ENCODE peak calls at places on chromosomes 2 and 18, in five cellular contexts. E is GM23248; G is NCI-H1417; L is A549; R is stimulated activated CD4-positive, alpha-beta T cell treated with anti-CD3 and anti-CD28 coated beads, Interleukin-4, amount 100 ng/mL, for 4 hours. D is an unnamed sample.

GRCh38 chr2:46236006-46236875 is 61.0 kb upstream of the EPAS1 start:
- DNase-seq in E (peak; percentile 13), G (no peak), L (no peak), R (no peak), D (no peak)

GRCh38 chr2:36197192-36197591 is 158.4 kb upstream of the CRIM1 start:
- DNase-seq in E (no peak), G (no peak), L (no peak), R (no peak), D (no peak)

GRCh38 chr18:43420950-43421349 is 143.7 kb upstream of the SYT4 start:
- DNase-seq in E (no peak), G (peak; percentile 34), L (no peak), R (no peak), D (no peak)

GRCh38 chr2:207845202-207845864 is 75.6 kb upstream of the FZD5 start:
- DNase-seq in E (no peak), G (peak; percentile 37), L (no peak), R (no peak), D (no peak)

GRCh38 chr2:165003443-165004130 is 48.3 kb upstream of the SLC38A11 start:
- DNase-seq in E (no peak), G (no peak), L (no peak), R (no peak), D (no peak)

GRCh38 chr2:150847578-150847977 is 360.1 kb upstream of the RND3 start:
- DNase-seq in E (no peak), G (no peak), L (no peak), R (no peak), D (no peak)

GRCh38 chr2:235300368-235301201 is 193.3 kb upstream of the AGAP1 start:
- DNase-seq in E (peak; percentile 64), G (no peak), L (no peak), R (no peak), D (peak; percentile 91)

GRCh38 chr2:1731963-1732768 is 12.1 kb downstream of the PXDN start:
- DNase-seq in E (peak; percentile 86), G (no peak), L (no peak), R (no peak), D (no peak)

GRCh38 chr2:179440642-179441251 is 176.1 kb upstream of the SESTD1 start:
- DNase-seq in E (peak; percentile 46), G (no peak), L (no peak), R (no peak), D (no peak)

GRCh38 chr2:68365087-68365486 is at the start of gene PLEK:
- DNase-seq in E (no peak), G (no peak), L (no peak), R (no peak), D (no peak)

GRCh38 chr2:133247613-133248012 is 320.6 kb downstream of the NCKAP5 start:
- DNase-seq in E (no peak), G (no peak), L (no peak), R (no peak), D (no peak)

GRCh38 chr18:39594206-39594605 is 2028.6 kb upstream of the CELF4 start:
- DNase-seq in E (no peak), G (no peak), L (no peak), R (no peak), D (no peak)

GRCh38 chr2:119134775-119135174 is 23.8 kb downstream of the C1QL2 start:
- DNase-seq in E (no peak), G (no peak), L (no peak), R (no peak), D (no peak)